ENCODE peak calls at places on chromosomes 4 and X, in eight cellular contexts. E, I, Z, F, T, K, G and R are unnamed samples.

GRCh38 chrX:71941771-71942170 is 31.1 kb downstream of the NHSL2 start:
- DNase-seq in E (peak), I (peak), Z (peak), F (no peak), T (no peak), K (peak), G (peak), R (peak)

GRCh38 chr4:8644461-8644891 is 51.9 kb downstream of the CPZ start:
- DNase-seq in E (no peak), I (no peak), Z (no peak), F (no peak), T (no peak), K (no peak), G (no peak), R (no peak)

GRCh38 chr4:157514711-157515110 is 294.2 kb downstream of the GRIA2 start:
- DNase-seq in E (no peak), I (no peak), Z (no peak), F (no peak), T (peak), K (no peak), G (no peak), R (peak)

GRCh38 chrX:132958086-132958703 is at the start of gene HS6ST2:
- DNase-seq in E (no peak), I (peak), Z (no peak), F (no peak), T (peak), K (no peak), G (no peak), R (peak)

GRCh38 chrX:133749951-133750350 is 235.4 kb downstream of the GPC3 start:
- DNase-seq in E (no peak), I (no peak), Z (no peak), F (no peak), T (no peak), K (no peak), G (no peak), R (no peak)

GRCh38 chr4:967113-968104 is 6.0 kb downstream of the DGKQ start:
- DNase-seq in E (no peak), I (no peak), Z (peak), F (no peak), T (no peak), K (peak), G (no peak), R (peak)

GRCh38 chr4:108213308-108213707 is 44.6 kb upstream of the LEF1 start:
- DNase-seq in E (no peak), I (no peak), Z (no peak), F (no peak), T (no peak), K (no peak), G (no peak), R (no peak)

GRCh38 chrX:103343105-103343504 is 13.1 kb downstream of the TCEAL7 start:
- DNase-seq in E (peak), I (peak), Z (peak), F (no peak), T (peak), K (peak), G (peak), R (peak)

GRCh38 chr4:68864438-68865177 is 48.8 kb downstream of the UGT2B10 start:
- DNase-seq in E (no peak), I (no peak), Z (no peak), F (no peak), T (no peak), K (no peak), G (no peak), R (no peak)

GRCh38 chr4:35562831-35563230 is 681.5 kb downstream of the ARAP2 start:
- DNase-seq in E (no peak), I (no peak), Z (no peak), F (no peak), T (no peak), K (no peak), G (no peak), R (no peak)

GRCh38 chr4:41360214-41360910 is 103.6 kb downstream of the UCHL1 start:
- DNase-seq in E (peak), I (peak), Z (peak), F (peak), T (peak), K (peak), G (peak), R (peak)